ENCODE peak calls at places on chromosomes 3 and 15, in four cellular contexts. N, R, J and E are unnamed samples.

GRCh38 chr3:124429129-124429815 is 301.0 kb upstream of the UMPS start:
- DNase-seq in N (no peak), R (peak), J (peak), E (no peak)

GRCh38 chr3:100269410-100270217 is 8.8 kb downstream of the TBC1D23 start:
- DNase-seq in N (no peak), R (peak), J (peak), E (no peak)

GRCh38 chr3:140091143-140091542 is 156.2 kb downstream of the CLSTN2 start:
- DNase-seq in N (no peak), R (no peak), J (peak), E (no peak)

GRCh38 chr3:3992312-3992874 is 193.2 kb downstream of the LRRN1 start:
- DNase-seq in N (no peak), R (no peak), J (no peak), E (no peak)

GRCh38 chr15:100703671-100704070 is 101.3 kb downstream of the ASB7 start:
- DNase-seq in N (no peak), R (no peak), J (no peak), E (no peak)

GRCh38 chr15:36914466-36914865 is 185.9 kb downstream of the MEIS2 start:
- DNase-seq in N (no peak), R (no peak), J (no peak), E (no peak)

GRCh38 chr3:13461169-13462124 is 18.7 kb upstream of the HDAC11 start:
- DNase-seq in N (peak), R (peak), J (peak), E (peak)

GRCh38 chr3:124113475-124113874 is 121.6 kb upstream of the ROPN1 start:
- DNase-seq in N (no peak), R (no peak), J (no peak), E (no peak)

GRCh38 chr15:66071621-66072295 is 181.8 kb downstream of the MEGF11 start:
- DNase-seq in N (no peak), R (no peak), J (peak), E (no peak)

GRCh38 chr15:23690450-23690852 is 3.3 kb upstream of the NDN start:
- DNase-seq in N (peak), R (no peak), J (peak), E (no peak)

DNA sequence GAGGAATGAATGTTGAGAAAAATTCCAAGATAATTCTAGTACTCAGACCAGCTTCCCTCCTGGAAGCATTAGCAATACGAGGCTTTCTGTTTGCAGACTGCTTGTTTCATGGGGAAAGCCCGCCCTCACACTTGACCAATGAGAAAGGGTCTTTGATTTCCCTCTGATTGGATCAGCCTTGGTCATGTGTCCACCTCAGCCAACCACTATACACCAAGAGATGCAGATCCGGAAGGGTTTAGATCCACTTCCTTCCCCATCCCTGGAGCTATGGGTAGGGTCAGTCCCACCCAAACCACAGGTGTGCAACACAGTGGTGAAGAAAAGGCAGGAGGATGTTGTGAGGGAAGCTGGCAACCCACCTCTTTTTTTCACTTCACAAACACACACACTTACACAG is 154.7 kb downstream of the SV2B start:
- DNase-seq in N (no peak), R (no peak), J (no peak), E (no peak)
- H2AFZ ChIP-seq in N (peak), R (no peak), J (no peak), E (peak)

GRCh38 chr15:77633134-77633912 is 611 bp upstream of the LINGO1 start:
- DNase-seq in N (peak), R (peak), J (peak), E (peak)
- TF ChIP-seq EZH2 in N (peak), R (peak), J (peak), E (peak)

GRCh38 chr15:67174446-67174845 is 80.0 kb downstream of the AAGAB start:
- DNase-seq in N (no peak), R (no peak), J (no peak), E (no peak)
- H3K27ac ChIP-seq in N (no peak), R (peak), J (peak), E (no peak)

GRCh38 chr3:60065227-60065868 is 1015.5 kb upstream of the CFAP20DC start:
- DNase-seq in N (no peak), R (no peak), J (peak), E (no peak)
- H2AFZ ChIP-seq in N (peak), R (no peak), J (no peak), E (no peak)

GRCh38 chr15:88255496-88256171 is 905 bp downstream of the NTRK3 start:
- DNase-seq in N (peak), R (no peak), J (peak), E (peak)
- TF ChIP-seq EZH2 in N (peak), R (peak), J (peak), E (no peak)